ENCODE peak calls at places on chromosomes 2 and 18, in four cellular contexts. J is breast epithelium, X is endothelial cell of umbilical vein, K is fibroblast of the aortic adventitia. T is an unnamed sample.

GRCh38 chr2:68751397-68752339 is 17.1 kb downstream of the ARHGAP25 start:
- DNase-seq in J (peak), X (peak), K (peak), T (peak)

GRCh38 chr2:196169521-196169920 is 1.9 kb downstream of the STK17B start:
- DNase-seq in J (no peak), X (peak), K (peak), T (no peak)

GRCh38 chr2:239000089-239000488 is 152.2 kb downstream of the TWIST2 start:
- DNase-seq in J (no peak), X (no peak), K (no peak), T (no peak)

GRCh38 chr2:235584269-235585007 is 90.6 kb downstream of the AGAP1 start:
- DNase-seq in J (no peak), X (no peak), K (no peak), T (no peak)

GRCh38 chr2:165069131-165069530 is 113.8 kb upstream of the SLC38A11 start:
- DNase-seq in J (no peak), X (no peak), K (no peak), T (no peak)

GRCh38 chr2:21890041-21890440 is 766.3 kb downstream of the TDRD15 start:
- DNase-seq in J (no peak), X (no peak), K (no peak), T (no peak)

GRCh38 chr18:34223164-34223892 is 1.4 kb downstream of the NOL4 start:
- DNase-seq in J (no peak), X (no peak), K (peak), T (no peak)

GRCh38 chr2:35819053-35819452 is 536.5 kb upstream of the CRIM1 start:
- DNase-seq in J (no peak), X (no peak), K (no peak), T (no peak)

GRCh38 chr2:241125626-241126025 is 23.5 kb upstream of the MTERF4 start:
- DNase-seq in J (no peak), X (no peak), K (no peak), T (no peak)

GRCh38 chr2:211103989-211104388 is 547.6 kb downstream of the CPS1 start:
- DNase-seq in J (no peak), X (no peak), K (peak), T (no peak)

GRCh38 chr2:11774600-11774999 is 28.2 kb downstream of the LPIN1 start:
- DNase-seq in J (no peak), X (no peak), K (no peak), T (no peak)

GRCh38 chr2:231050018-231050901 is 6.4 kb upstream of the PSMD1 start:
- DNase-seq in J (peak), X (no peak), K (no peak), T (no peak)
- TF ChIP-seq CTCF in J (no peak), X (no peak), K (no peak), T (no peak)

DNA sequence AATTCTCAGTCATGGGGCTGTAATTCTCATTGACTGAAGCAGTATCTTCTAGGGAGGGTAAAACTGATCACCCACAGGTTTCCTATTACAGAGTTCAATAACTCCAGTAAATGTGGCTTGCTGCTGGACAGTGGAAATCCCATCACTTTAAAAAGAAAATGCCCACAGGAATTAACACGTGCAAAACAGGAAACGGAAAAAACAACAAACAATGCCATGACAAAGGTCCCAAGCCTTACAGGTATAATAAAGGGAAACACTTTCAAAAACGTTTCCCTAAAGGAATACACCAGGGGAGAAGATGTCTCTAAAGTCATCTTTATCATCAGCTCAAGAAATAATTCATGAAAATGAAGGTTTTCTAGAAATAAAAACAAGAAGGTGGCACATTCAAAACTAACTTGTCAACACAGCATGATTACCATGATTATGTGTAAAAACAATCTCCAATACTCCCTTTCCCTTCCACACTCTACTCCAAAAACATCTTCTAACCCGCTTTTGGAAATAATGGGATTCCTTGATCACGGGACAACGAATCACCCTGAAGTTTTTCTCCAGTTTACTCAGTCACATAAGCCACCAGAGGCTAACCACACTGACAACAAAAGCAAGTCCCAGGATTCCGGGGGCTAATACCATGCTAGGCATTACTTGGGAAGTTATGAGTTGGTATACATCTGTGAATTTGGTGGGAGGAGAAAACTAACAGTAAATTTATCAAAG is 167.9 kb downstream of the TCF4 start:
- DNase-seq in J (no peak), X (peak), K (peak), T (peak)
- H3K4me3 ChIP-seq in J (peak), X (no peak), K (peak), T (no peak)

GRCh38 chr18:50207722-50208121 is 12.8 kb upstream of the MYO5B start:
- DNase-seq in J (no peak), X (no peak), K (no peak), T (no peak)

GRCh38 chr18:50201476-50201875 is 6.5 kb upstream of the MYO5B start:
- DNase-seq in J (no peak), X (no peak), K (no peak), T (no peak)

DNA sequence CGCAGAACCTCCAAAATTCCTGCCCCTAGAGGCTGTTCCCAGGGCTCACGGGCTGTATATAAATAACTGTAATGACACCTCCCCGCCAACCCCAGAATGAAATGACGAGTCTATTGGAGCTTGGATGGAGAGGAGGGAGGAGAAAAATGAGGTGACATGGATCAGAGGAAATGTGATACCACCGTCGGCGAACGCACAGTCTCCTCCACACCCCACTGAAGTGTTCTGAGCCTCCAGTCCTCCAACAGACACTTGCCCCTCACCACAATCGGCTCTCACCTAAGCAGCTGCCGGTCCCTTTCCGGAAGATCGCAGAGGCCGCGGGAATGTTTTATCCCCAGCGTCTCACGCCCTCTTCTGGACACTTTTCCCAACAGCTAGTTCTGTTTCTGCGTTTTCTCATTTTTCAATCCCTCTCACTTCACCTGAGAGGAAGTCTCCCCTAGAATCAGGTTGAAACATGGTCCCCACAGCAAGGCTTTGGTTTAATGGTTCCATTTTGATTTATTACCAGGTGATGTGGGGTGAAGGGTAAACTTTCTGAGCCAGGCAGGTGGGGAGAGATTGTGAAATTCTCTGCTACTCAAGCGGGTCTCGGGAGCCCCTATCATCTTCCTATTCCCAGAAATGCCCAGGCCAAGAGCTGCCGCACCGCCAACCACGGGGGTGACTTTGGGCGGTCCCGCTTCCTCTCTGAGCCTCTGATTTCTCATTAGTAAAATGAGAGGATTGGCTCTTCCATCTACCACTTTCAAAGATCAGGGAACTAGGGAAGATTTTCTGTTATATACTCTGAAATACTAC is 9.1 kb upstream of the MYO5B start:
- DNase-seq in J (no peak), X (peak), K (peak), T (peak)
- TF ChIP-seq CTCF in J (no peak), X (peak), K (peak), T (peak)

GRCh38 chr2:176122266-176122632 is 270 bp upstream of the HOXD9 start:
- DNase-seq in J (no peak), X (no peak), K (no peak), T (no peak)

GRCh38 chr2:176122633-176123482 is at the start of gene HOXD9:
- DNase-seq in J (no peak), X (peak), K (no peak), T (no peak)

GRCh38 chr2:176124358-176125214 is 2.1 kb downstream of the HOXD9 start:
- DNase-seq in J (no peak), X (no peak), K (no peak), T (no peak)

GRCh38 chr2:176123847-176124273 is 1.3 kb downstream of the HOXD9 start:
- DNase-seq in J (peak), X (no peak), K (no peak), T (no peak)

GRCh38 chr2:176123483-176123843 is 944 bp downstream of the HOXD9 start:
- DNase-seq in J (no peak), X (no peak), K (no peak), T (no peak)
- H3K4me3 ChIP-seq in J (peak), X (peak), K (no peak), T (no peak)

GRCh38 chr2:206442854-206443734 is at the start of gene ADAM23:
- DNase-seq in J (no peak), X (peak), K (peak), T (peak)
- TF ChIP-seq CTCF in J (no peak), X (peak), K (no peak), T (no peak)

DNA sequence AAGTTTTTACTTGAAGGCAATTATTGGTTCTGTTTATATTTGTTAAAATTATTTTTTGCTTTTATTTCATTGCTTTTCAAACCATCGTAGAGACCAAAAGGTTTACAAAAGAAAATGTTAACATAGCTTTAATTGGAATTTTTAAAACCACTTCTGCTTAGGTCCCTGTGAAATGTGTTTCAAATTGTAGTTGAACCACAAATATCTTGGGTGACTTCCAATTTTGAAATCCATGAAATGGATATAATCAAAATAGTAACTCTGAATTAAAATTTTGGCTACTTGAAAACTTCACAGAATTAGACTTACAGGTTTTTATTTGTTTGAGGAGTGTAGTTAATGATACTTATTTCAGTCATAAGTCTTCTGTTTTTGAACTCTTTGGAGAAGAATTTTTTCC is 3.1 kb upstream of the SPAG16 start:
- DNase-seq in J (no peak), X (no peak), K (peak), T (peak)
- H3K4me3 ChIP-seq in J (no peak), X (no peak), K (no peak), T (no peak)

GRCh38 chr2:55157474-55157884 is 74.6 kb downstream of the CLHC1 start:
- DNase-seq in J (no peak), X (no peak), K (peak), T (peak)
- TF ChIP-seq CTCF in J (no peak), X (no peak), K (peak), T (peak)

DNA sequence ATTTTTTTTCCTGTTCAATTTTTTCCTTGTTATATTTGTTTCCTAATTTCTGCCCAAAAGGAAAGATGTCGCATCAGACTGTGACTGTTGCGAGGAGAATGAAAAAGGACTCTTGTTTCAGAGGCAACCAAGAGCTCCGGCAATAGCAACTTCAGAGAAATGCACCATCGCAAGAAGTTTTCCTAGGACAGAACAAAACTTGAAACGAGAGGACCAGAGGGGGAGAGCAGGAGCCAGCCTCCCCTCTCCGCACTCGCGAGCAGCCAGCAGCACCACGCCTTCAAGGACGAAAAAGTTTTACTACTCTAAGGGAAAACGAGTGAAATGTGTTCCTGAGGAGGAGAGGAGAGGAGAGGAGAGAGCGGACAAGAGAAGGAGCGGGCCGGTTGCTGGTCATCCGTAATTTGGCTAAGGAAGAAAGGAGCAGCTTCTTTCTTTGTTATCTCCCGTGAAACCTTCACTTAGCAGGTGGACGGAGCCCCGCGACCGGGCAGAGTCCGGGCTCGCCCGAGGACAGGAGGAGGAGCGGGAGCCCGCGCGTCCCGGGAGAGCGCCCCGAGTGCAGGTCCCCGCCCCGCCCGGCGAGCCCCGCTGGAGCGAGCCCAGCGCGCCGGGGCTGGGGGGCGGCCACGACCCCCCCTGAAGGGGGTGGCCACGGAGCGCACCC is 725 bp downstream of the POU3F3 start:
- DNase-seq in J (no peak), X (no peak), K (no peak), T (no peak)
- H3K4me3 ChIP-seq in J (peak), X (no peak), K (no peak), T (no peak)

GRCh38 chr18:8525692-8526091 is 83.5 kb upstream of the RAB12 start:
- DNase-seq in J (no peak), X (no peak), K (no peak), T (no peak)
- TF ChIP-seq CTCF in J (no peak), X (peak), K (no peak), T (no peak)

DNA sequence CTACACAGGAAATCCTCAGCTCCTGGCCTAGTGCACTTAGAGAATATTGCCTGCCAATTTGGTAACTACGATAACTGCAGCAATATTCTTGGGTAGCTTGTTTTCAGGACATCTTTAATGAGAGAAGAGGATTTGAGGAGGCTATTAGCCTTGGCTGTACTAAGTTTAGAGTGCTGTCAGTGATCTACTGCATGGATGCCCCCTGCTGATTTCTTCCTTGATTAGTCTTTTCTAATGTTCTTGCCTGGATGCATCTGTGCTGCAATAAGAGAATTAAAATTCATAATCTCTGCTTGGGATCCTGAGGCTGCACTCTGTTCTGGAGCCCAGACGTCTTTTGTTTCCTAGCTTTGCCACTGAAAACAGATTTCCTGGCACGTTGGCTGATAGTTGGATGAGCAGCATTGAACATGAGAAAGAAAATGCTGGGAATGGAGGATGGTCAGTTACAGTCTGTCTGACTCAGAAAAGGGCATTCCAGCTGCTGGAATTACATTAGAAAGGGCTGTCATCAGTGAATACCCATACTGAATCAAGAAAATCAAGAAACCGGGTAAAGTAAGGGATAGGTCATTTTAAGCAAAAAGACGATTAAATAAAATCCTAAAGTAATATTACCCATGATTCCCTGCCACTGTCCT is 115.5 kb downstream of the CCDC85A start:
- DNase-seq in J (no peak), X (peak), K (peak), T (peak)
- H3K4me3 ChIP-seq in J (no peak), X (no peak), K (no peak), T (no peak)

T was measured in cardiac fibroblast.